ENCODE peak calls at places on chromosomes 7 and 10, in five cellular contexts. T is HCEC 1CT, M is fibroblast of lung, J is ACHN, C is cardiac muscle cell. W is an unnamed sample.

GRCh38 chr7:65438593-65438992 is 64.9 kb downstream of the ZNF92 start:
- DNase-seq in T (peak), M (peak), J (no peak), C (peak), W (no peak)

GRCh38 chr7:106625678-106626301 is 35.2 kb downstream of the CCDC71L start:
- DNase-seq in T (no peak), M (no peak), J (no peak), C (no peak), W (no peak)

GRCh38 chr10:48444266-48444665 is 137.8 kb downstream of the MAPK8 start:
- DNase-seq in T (peak), M (peak), J (peak), C (peak), W (no peak)

GRCh38 chr10:66627156-66627555 is 298.7 kb upstream of the LRRTM3 start:
- DNase-seq in T (no peak), M (peak), J (peak), C (no peak), W (peak)

GRCh38 chr7:48424731-48425130 is 253.5 kb downstream of the ABCA13 start:
- DNase-seq in T (peak), M (peak), J (peak), C (peak), W (peak)

GRCh38 chr10:107971411-107971810 is 806.9 kb upstream of the SORCS1 start:
- DNase-seq in T (peak), M (peak), J (no peak), C (peak), W (no peak)

GRCh38 chr10:17984056-17984455 is 32.3 kb downstream of the SLC39A12 start:
- DNase-seq in T (peak), M (peak), J (no peak), C (peak), W (no peak)

GRCh38 chr10:23965880-23966279 is 243.1 kb upstream of the KIAA1217 start:
- DNase-seq in T (no peak), M (no peak), J (no peak), C (no peak), W (no peak)

GRCh38 chr7:44587843-44588711 is 6.0 kb upstream of the TMED4 start:
- DNase-seq in T (peak), M (peak), J (peak), C (peak), W (peak)

W was measured in endothelial cell.